ENCODE peak calls at places on chromosomes 2 and 18, in eight cellular contexts. L is CD4-positive, alpha-beta T cell; H is T-helper 2 cell; B is NCI-H69; N is NCI-H1092; G is endothelial cell; R is sigmoid colon; J is HEK293T. K is an unnamed sample.

GRCh38 chr2:43448011-43448821 is 147.6 kb downstream of the THADA start:
- DNase-seq in G (no peak), B (no peak), H (no peak), N (no peak), R (no peak), L (no peak), J (no peak), K (no peak)

GRCh38 chr18:63819780-63820179 is 44.6 kb downstream of the SERPINB7 start:
- DNase-seq in L (no peak), N (no peak), B (no peak), J (no peak), H (no peak), R (no peak), G (no peak), K (no peak)

GRCh38 chr2:223943561-223944008 is 1.6 kb downstream of the WDFY1 start:
- DNase-seq in N (no peak), B (peak; percentile 10), L (no peak), H (no peak), G (no peak), R (no peak), J (peak; percentile 20), K (no peak)

GRCh38 chr18:11955299-11956029 is 25.8 kb upstream of the IMPA2 start:
- DNase-seq in R (peak; percentile 89), N (no peak), L (no peak), J (no peak), H (no peak), G (no peak), B (peak; percentile 15), K (no peak)

GRCh38 chr2:8714283-8714682 is 32.4 kb downstream of the ID2 start:
- DNase-seq in J (no peak), H (no peak), R (no peak), B (no peak), L (no peak), N (no peak), G (no peak), K (no peak)

GRCh38 chr2:135066710-135067109 is 14.6 kb downstream of the RAB3GAP1 start:
- DNase-seq in R (no peak), L (no peak), G (no peak), B (no peak), N (no peak), J (no peak), H (no peak), K (no peak)

GRCh38 chr2:180705122-180705521 is 275.3 kb upstream of the UBE2E3 start:
- DNase-seq in G (no peak), B (no peak), J (no peak), H (no peak), N (no peak), R (no peak), L (no peak), K (no peak)

GRCh38 chr2:170235860-170236638 is 58.1 kb downstream of the MYO3B start:
- DNase-seq in H (peak; percentile 47), B (peak; percentile 83), J (peak; percentile 66), G (peak; percentile 76), N (peak; percentile 68), R (no peak), L (no peak), K (no peak)

GRCh38 chr2:11213975-11214374 is 58.7 kb downstream of the SLC66A3 start:
- DNase-seq in B (no peak), G (no peak), R (no peak), N (no peak), L (no peak), H (no peak), J (no peak), K (no peak)

GRCh38 chr18:59414254-59414653 is 55.2 kb upstream of the LMAN1 start:
- DNase-seq in J (no peak), N (no peak), H (no peak), R (no peak), L (no peak), G (no peak), B (no peak), K (no peak)

GRCh38 chr18:5779922-5780321 is 115.4 kb downstream of the TMEM200C start:
- DNase-seq in L (no peak), N (no peak), H (no peak), R (no peak), G (no peak), B (no peak), J (no peak), K (no peak)

GRCh38 chr2:2855297-2855696 is 522.3 kb downstream of the EIPR1 start:
- DNase-seq in G (no peak), R (no peak), H (no peak), J (no peak), N (no peak), L (no peak), B (no peak), K (no peak)

GRCh38 chr2:162477011-162477410 is 133.1 kb downstream of the GCA start:
- DNase-seq in G (no peak), R (no peak), N (no peak), B (peak; percentile 34), H (no peak), J (no peak), L (no peak), K (no peak)

GRCh38 chr18:4256786-4257417 is 198.2 kb downstream of the DLGAP1 start:
- DNase-seq in L (no peak), N (no peak), G (no peak), B (peak; percentile 80), J (no peak), R (no peak), H (no peak), K (no peak)

GRCh38 chr2:71461304-71461671 is 7.9 kb downstream of the DYSF start:
- DNase-seq in L (no peak), J (no peak), N (no peak), R (no peak), G (no peak), B (no peak), H (no peak), K (no peak)

K was measured in memory B cell.